ENCODE peak calls at places on chromosome 1, in eight cellular contexts. A, V, L, M, R, Y, G and Z are unnamed samples.
A peak's percentile ranks its signal among the peaks of the same experiment; 100 is the strongest.

GRCh38 chr1:212452323-212453155 is 19.8 kb downstream of the NENF start:
- DNase-seq in L (peak; percentile 48), M (no peak), Y (peak; percentile 24), V (no peak), A (peak; percentile 44), G (peak; percentile 68), R (peak; percentile 73), Z (no peak)

GRCh38 chr1:99266731-99267130 is 2.4 kb downstream of the PLPPR4 start:
- DNase-seq in A (no peak), G (no peak), Y (peak; percentile 93), L (no peak), R (peak; percentile 74), M (no peak), V (no peak), Z (peak; percentile 82)

GRCh38 chr1:150473659-150474058 is 13.6 kb upstream of the TARS2 start:
- DNase-seq in A (peak; percentile 80), M (no peak), G (peak; percentile 41), R (no peak), V (no peak), Y (no peak), L (no peak), Z (no peak)

GRCh38 chr1:42433324-42433860 is 22.4 kb downstream of the ZMYND12 start:
- DNase-seq in M (no peak), G (no peak), Y (no peak), L (no peak), R (no peak), V (no peak), A (no peak), Z (no peak)

GRCh38 chr1:92291372-92291999 is 7.3 kb downstream of the GLMN start:
- DNase-seq in A (no peak), V (no peak), G (no peak), Y (no peak), L (no peak), R (peak; percentile 83), M (no peak), Z (no peak)

GRCh38 chr1:59570524-59570923 is 244.2 kb upstream of the HOOK1 start:
- DNase-seq in R (no peak), V (peak; percentile 1), Y (no peak), M (no peak), L (peak; percentile 12), A (no peak), G (no peak), Z (no peak)

GRCh38 chr1:17186216-17186894 is 18.6 kb upstream of the PADI1 start:
- DNase-seq in V (no peak), A (no peak), Y (no peak), L (no peak), G (no peak), M (no peak), R (no peak), Z (no peak)

GRCh38 chr1:12029720-12030339 is 10.5 kb downstream of the MIIP start:
- DNase-seq in A (no peak), G (no peak), Y (no peak), R (no peak), V (no peak), M (no peak), L (no peak), Z (no peak)

GRCh38 chr1:53326598-53327182 is 1.2 kb downstream of the LRP8 start:
- DNase-seq in V (peak; percentile 31), L (no peak), G (peak; percentile 42), M (peak; percentile 52), R (no peak), Y (no peak), A (peak; percentile 54), Z (no peak)